ENCODE peak calls at places on chromosomes 6 and 20, in four cellular contexts. P is heart right ventricle; W is epithelial cell of proximal tubule; H is CD8-positive, alpha-beta T cell. V is an unnamed sample.

GRCh38 chr6:21593927-21594421 is 423 bp downstream of the SOX4 start:
- DNase-seq in P (no peak), W (no peak), H (no peak), V (peak)

GRCh38 chr6:4289770-4290320 is 154.5 kb upstream of the ECI2 start:
- DNase-seq in H (no peak), P (no peak), W (no peak), V (no peak)

GRCh38 chr20:51368461-51369211 is 173.9 kb downstream of the NFATC2 start:
- DNase-seq in H (no peak), P (no peak), W (no peak), V (no peak)

GRCh38 chr6:2876210-2877056 is 26.7 kb downstream of the SERPINB9 start:
- DNase-seq in P (peak), H (peak), W (peak), V (peak)

GRCh38 chr6:156437084-156437879 is 339.9 kb upstream of the ARID1B start:
- DNase-seq in P (no peak), H (no peak), W (no peak), V (no peak)

GRCh38 chr6:100453701-100454521 is 10.8 kb downstream of the SIM1 start:
- DNase-seq in H (no peak), W (no peak), P (no peak), V (no peak)

GRCh38 chr6:125597411-125598253 is 151.8 kb upstream of the HEY2 start:
- DNase-seq in H (no peak), W (peak), P (peak), V (no peak)

GRCh38 chr6:25958700-25959162 is 3.9 kb upstream of the TRIM38 start:
- DNase-seq in P (no peak), W (no peak), H (no peak), V (no peak)

GRCh38 chr6:13334953-13335352 is 6.6 kb upstream of the TBC1D7 start:
- DNase-seq in P (no peak), W (no peak), H (no peak), V (no peak)

GRCh38 chr6:112286010-112286409 is 31.6 kb upstream of the LAMA4 start:
- DNase-seq in P (no peak), W (no peak), H (peak), V (no peak)

GRCh38 chr20:61874421-61875068 is 191.1 kb downstream of the TAF4 start:
- DNase-seq in P (peak), H (no peak), W (no peak), V (peak)

GRCh38 chr6:158204616-158205015 is 36.5 kb downstream of the GTF2H5 start:
- DNase-seq in P (no peak), W (no peak), H (no peak), V (no peak)

GRCh38 chr6:34352305-34352937 is 40.0 kb downstream of the NUDT3 start:
- DNase-seq in P (no peak), H (no peak), W (no peak), V (no peak)

GRCh38 chr6:163427498-163428254 is 13.2 kb downstream of the QKI start:
- DNase-seq in W (no peak), H (no peak), P (no peak), V (no peak)

GRCh38 chr6:119978274-119978889 is 628.8 kb upstream of the MAN1A1 start:
- DNase-seq in P (no peak), H (no peak), W (no peak), V (no peak)

GRCh38 chr20:25248501-25249172 is 752 bp downstream of the PYGB start:
- DNase-seq in P (peak), H (no peak), W (no peak), V (peak)

GRCh38 chr6:72182337-72183246 is 296.2 kb downstream of the RIMS1 start:
- DNase-seq in H (no peak), W (no peak), P (peak), V (peak)

GRCh38 chr6:159761135-159761872 is 541 bp upstream of the ACAT2 start:
- DNase-seq in P (peak), H (no peak), W (no peak), V (peak)

GRCh38 chr6:103819509-103819908 is 1040.2 kb downstream of the HACE1 start:
- DNase-seq in W (no peak), P (no peak), H (no peak), V (no peak)

GRCh38 chr6:100269189-100269588 is 195.5 kb downstream of the SIM1 start:
- DNase-seq in W (no peak), P (no peak), H (no peak), V (no peak)

GRCh38 chr20:58213112-58213511 is 15.3 kb downstream of the ANKRD60 start:
- DNase-seq in W (no peak), P (no peak), H (no peak), V (no peak)

GRCh38 chr20:46350201-46350985 is 42.1 kb upstream of the CDH22 start:
- DNase-seq in W (peak), H (no peak), P (no peak), V (peak)

GRCh38 chr6:158502593-158502950 is 57.3 kb upstream of the TMEM181 start:
- DNase-seq in H (no peak), W (no peak), P (no peak), V (no peak)

GRCh38 chr6:119587537-119587936 is 238.0 kb upstream of the MAN1A1 start:
- DNase-seq in H (no peak), W (peak), P (no peak), V (no peak)

GRCh38 chr6:158669145-158670035 is 19.5 kb downstream of the SYTL3 start:
- DNase-seq in P (no peak), W (no peak), H (no peak), V (no peak)

GRCh38 chr20:58963060-58963584 is 17.9 kb upstream of the NELFCD start:
- DNase-seq in W (no peak), P (no peak), H (no peak), V (no peak)

GRCh38 chr20:18057106-18057993 is at the start of gene OVOL2:
- DNase-seq in W (no peak), H (no peak), P (no peak), V (no peak)

GRCh38 chr6:92777146-92777740 is 642.1 kb downstream of the EPHA7 start:
- DNase-seq in W (no peak), P (no peak), H (no peak), V (no peak)

GRCh38 chr6:137851669-137852068 is 15.4 kb upstream of the TNFAIP3 start:
- DNase-seq in W (no peak), H (no peak), P (no peak), V (no peak)

GRCh38 chr6:41539204-41539603 is 7.0 kb upstream of the FOXP4 start:
- DNase-seq in P (no peak), W (no peak), H (no peak), V (no peak)

GRCh38 chr20:32168184-32168910 is 39.2 kb downstream of the PLAGL2 start:
- DNase-seq in P (no peak), H (no peak), W (no peak), V (no peak)

GRCh38 chr6:170147832-170148708 is 142.8 kb downstream of the DLL1 start:
- DNase-seq in W (no peak), P (no peak), H (peak), V (no peak)
- TF ChIP-seq CTCF in W (no peak), P (no peak), H (no peak), V (no peak)

GRCh38 chr6:11793277-11793676 is 14.7 kb upstream of the ADTRP start:
- DNase-seq in H (no peak), W (no peak), P (no peak), V (no peak)

GRCh38 chr6:11785953-11786579 is 7.5 kb upstream of the ADTRP start:
- DNase-seq in W (no peak), H (no peak), P (no peak), V (no peak)

GRCh38 chr6:11791354-11792107 is 12.9 kb upstream of the ADTRP start:
- DNase-seq in P (no peak), H (no peak), W (no peak), V (no peak)

GRCh38 chr6:11788043-11788442 is 9.4 kb upstream of the ADTRP start:
- DNase-seq in P (no peak), H (no peak), W (no peak), V (no peak)

DNA sequence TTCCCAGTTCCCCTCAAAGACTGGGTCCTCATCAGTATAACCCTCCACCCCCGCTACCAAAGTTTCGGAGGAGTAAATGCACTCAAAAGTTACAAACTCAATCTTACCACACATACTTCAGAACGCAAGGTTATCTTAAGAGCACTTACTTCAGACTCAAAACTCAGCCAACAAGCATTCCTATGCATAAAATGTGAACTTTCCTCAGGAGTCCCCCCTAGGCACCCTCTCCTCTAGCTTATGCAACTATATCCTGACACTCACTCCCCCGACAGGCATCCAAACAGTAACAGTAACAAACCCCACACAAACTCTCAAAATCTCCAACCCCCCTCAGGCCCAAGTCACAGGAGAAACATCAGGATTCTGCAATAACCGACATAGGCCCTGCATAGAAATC is 11.2 kb upstream of the ADTRP start:
- DNase-seq in W (no peak), H (no peak), P (no peak), V (no peak)
- TF ChIP-seq CTCF in W (no peak), H (no peak), P (no peak), V (no peak)

DNA sequence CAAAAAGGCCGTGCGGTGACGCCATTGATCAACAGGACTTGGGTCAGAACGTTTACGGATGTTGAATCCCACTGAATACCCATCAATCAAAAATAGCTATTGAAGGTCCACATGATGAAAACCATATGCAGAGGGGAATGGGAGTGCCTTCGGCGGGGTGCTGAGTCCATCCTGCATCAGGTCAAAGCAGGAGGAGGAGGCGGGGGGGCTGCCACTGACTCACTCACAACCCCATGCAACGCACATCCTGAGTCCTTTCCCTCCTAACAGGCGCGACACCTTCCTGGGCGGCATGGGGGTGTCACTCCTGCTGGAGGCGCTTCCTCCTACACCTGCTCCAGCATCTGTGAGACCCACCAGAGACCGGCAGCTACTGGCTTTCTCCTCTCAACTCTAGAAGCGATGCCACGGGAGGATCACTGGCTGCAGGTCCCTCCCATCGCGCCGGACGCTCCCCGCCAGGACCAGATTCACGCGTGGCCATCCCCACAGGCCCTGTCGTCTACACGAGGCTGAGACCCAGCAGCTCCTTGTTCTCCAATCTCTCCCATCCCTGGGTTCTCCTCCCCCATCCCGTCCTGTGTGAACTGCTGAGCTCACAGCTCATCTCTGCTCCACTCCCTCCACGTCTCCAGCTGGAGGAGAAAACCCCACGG is 170.6 kb upstream of the THBS2 start:
- DNase-seq in H (no peak), P (no peak), W (no peak), V (no peak)
- TF ChIP-seq CTCF in H (no peak), P (no peak), W (no peak), V (no peak)

GRCh38 chr6:49607391-49607982 is 29.2 kb downstream of the RHAG start:
- DNase-seq in H (no peak), W (no peak), P (no peak), V (no peak)
- TF ChIP-seq CTCF in H (peak), W (no peak), P (no peak), V (no peak)